ENCODE peak calls at places on chromosome 13, in five cellular contexts. D is HFF-Myc, N is AG10803, I is uterus, Z is mammary epithelial cell. F is an unnamed sample.

GRCh38 chr13:101449971-101450748 is 2.3 kb upstream of the ITGBL1 start:
- DNase-seq in D (peak; percentile 72), N (peak; percentile 90), I (no peak), Z (peak; percentile 95), F (no peak)

GRCh38 chr13:21979156-21979819 is 308.4 kb downstream of the FGF9 start:
- DNase-seq in D (no peak), N (no peak), I (no peak), Z (no peak), F (no peak)

GRCh38 chr13:42893346-42893745 is 98.7 kb downstream of the EPSTI1 start:
- DNase-seq in D (no peak), N (peak; percentile 89), I (peak; percentile 47), Z (peak; percentile 12), F (no peak)

GRCh38 chr13:24142453-24142852 is 18.1 kb upstream of the SPATA13 start:
- DNase-seq in D (no peak), N (no peak), I (no peak), Z (no peak), F (no peak)

GRCh38 chr13:19766637-19767036 is 16.1 kb downstream of the PSPC1 start:
- DNase-seq in D (no peak), N (no peak), I (no peak), Z (no peak), F (no peak)

GRCh38 chr13:72539925-72540324 is 187.5 kb downstream of the MZT1 start:
- DNase-seq in D (no peak), N (no peak), I (no peak), Z (no peak), F (no peak)

GRCh38 chr13:51846756-51847155 is 1.8 kb upstream of the TMEM272 start:
- DNase-seq in D (no peak), N (no peak), I (no peak), Z (peak; percentile 24), F (no peak)

GRCh38 chr13:24923305-24923640 is 159.3 kb downstream of the RNF17 start:
- DNase-seq in D (no peak), N (peak; percentile 83), I (no peak), Z (no peak), F (no peak)

GRCh38 chr13:45851171-45851889 is at the start of gene SIAH3:
- DNase-seq in D (no peak), N (no peak), I (no peak), Z (peak; percentile 71), F (no peak)

GRCh38 chr13:40494932-40495619 is 171.4 kb downstream of the FOXO1 start:
- DNase-seq in D (no peak), N (no peak), I (no peak), Z (no peak), F (no peak)

GRCh38 chr13:80716610-80717081 is 375.7 kb upstream of the SPRY2 start:
- DNase-seq in D (no peak), N (no peak), I (no peak), Z (no peak), F (no peak)

GRCh38 chr13:44437356-44438233 is 64.0 kb downstream of the SERP2 start:
- DNase-seq in D (no peak), N (peak; percentile 44), I (no peak), Z (peak; percentile 48), F (no peak)

GRCh38 chr13:113874579-113875428 is 10.9 kb upstream of the GAS6 start:
- DNase-seq in D (no peak), N (no peak), I (no peak), Z (no peak), F (no peak)

DNA sequence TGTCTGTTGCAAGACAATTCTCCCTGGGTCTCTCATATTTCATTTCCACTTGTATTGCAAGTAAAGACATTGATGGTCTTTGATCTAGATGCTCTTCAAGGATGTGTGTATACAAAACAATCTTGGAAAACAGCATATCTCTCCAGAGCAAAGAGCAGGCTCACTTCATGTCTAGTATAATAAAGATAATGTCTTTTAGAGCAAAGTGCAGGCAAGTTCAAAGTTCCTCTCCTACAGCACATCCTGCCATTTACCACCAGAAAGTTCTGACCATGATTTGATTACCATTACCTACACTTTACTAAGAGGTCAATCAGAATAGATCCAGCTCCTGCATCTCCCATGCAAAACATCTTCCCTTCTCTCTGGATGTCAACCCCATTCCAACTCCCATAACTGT is 162.7 kb downstream of the DIAPH3 start:
- DNase-seq in D (no peak), N (no peak), I (no peak), Z (no peak), F (no peak)
- TF ChIP-seq CTCF in D (no peak), N (no peak), I (no peak), Z (no peak), F (no peak)

DNA sequence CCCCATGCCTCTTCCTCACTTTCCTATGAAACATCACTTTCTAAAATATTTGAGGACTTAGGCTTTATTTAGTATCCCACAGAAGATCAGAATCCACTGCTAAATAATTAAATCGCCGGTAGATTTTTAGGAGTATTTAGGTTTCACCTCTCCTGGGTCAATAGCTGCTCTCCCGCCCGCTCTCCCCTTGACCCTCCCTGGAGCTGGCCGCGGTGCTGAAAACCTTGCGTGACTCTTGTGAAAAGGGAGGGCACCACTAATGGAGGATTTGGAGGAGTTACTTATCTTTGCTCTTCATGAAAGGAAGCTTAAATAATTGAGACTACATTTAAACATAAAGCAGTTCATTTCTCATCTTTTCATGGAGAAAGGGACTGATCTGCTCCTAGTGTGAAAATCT is 14.1 kb downstream of the POU4F1 start:
- DNase-seq in D (no peak), N (no peak), I (no peak), Z (peak; percentile 26), F (no peak)
- TF ChIP-seq CTCF in D (no peak), N (no peak), I (no peak), Z (no peak), F (no peak)

GRCh38 chr13:99192480-99192879 is 8.2 kb upstream of the UBAC2 start:
- DNase-seq in D (no peak), N (no peak), I (no peak), Z (no peak), F (no peak)
- TF ChIP-seq CTCF in D (no peak), N (no peak), I (no peak), Z (no peak), F (no peak)

DNA sequence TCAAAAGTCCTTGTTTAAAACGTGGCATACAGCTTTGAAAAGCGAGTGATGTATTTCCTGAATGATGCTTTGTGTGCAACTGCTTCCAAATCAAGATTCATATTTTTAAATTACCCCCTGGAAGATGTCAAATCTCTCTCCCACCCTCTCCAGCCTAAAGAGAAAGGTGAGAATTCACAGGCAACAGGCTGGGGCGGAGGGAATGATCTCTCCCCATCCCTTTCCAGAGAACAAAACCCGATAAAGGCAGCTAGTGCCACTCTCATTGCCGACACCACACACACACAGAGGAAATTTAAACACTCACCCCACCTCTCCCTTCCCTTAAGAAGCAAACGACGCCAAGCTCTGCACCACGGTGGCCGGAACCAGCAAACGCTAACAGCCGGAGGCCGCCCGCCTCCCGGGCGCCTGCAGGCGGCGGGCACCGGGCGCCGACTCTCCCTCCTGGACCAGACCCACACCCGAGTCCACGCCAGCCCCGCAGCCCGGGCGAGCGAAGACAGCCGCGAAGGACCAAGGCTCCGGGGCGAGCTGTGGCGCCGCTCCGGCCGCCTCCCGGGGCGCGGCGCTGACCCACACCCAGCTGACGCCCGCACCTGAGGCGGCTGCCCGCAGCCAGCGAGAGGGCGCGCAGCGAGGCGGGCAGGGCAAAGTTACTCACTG is 485 bp downstream of the LNX2 start:
- DNase-seq in D (no peak), N (peak; percentile 25), I (no peak), Z (no peak), F (no peak)
- TF ChIP-seq CTCF in D (no peak), N (peak; percentile 20), I (no peak), Z (no peak), F (peak; percentile 14)

GRCh38 chr13:92896842-92897241 is 329.8 kb upstream of the GPC6 start:
- DNase-seq in D (no peak), N (peak; percentile 1), I (no peak), Z (peak; percentile 58), F (no peak)
- TF ChIP-seq CTCF in D (no peak), N (no peak), I (no peak), Z (peak; percentile 39), F (no peak)

GRCh38 chr13:84985860-84986259 is 813.4 kb downstream of the SLITRK6 start:
- DNase-seq in D (no peak), N (no peak), I (no peak), Z (no peak), F (no peak)
- TF ChIP-seq CTCF in D (no peak), N (no peak), I (no peak), Z (no peak), F (no peak)

GRCh38 chr13:49560270-49561063 is 24.9 kb downstream of the RCBTB1 start:
- DNase-seq in D (no peak), N (no peak), I (no peak), Z (peak; percentile 53), F (no peak)
- TF ChIP-seq CTCF in D (no peak), N (no peak), I (no peak), Z (peak; percentile 11), F (no peak)

GRCh38 chr13:50581586-50582196 is 261.8 kb downstream of the DLEU7 start:
- DNase-seq in D (no peak), N (no peak), I (no peak), Z (no peak), F (no peak)

GRCh38 chr13:50577806-50578205 is 265.7 kb downstream of the DLEU7 start:
- DNase-seq in D (no peak), N (no peak), I (no peak), Z (no peak), F (no peak)

GRCh38 chr13:50576156-50576555 is 267.3 kb downstream of the DLEU7 start:
- DNase-seq in D (no peak), N (peak; percentile 20), I (no peak), Z (no peak), F (no peak)

GRCh38 chr13:50584856-50585580 is 258.5 kb downstream of the DLEU7 start:
- DNase-seq in D (no peak), N (no peak), I (no peak), Z (no peak), F (no peak)

DNA sequence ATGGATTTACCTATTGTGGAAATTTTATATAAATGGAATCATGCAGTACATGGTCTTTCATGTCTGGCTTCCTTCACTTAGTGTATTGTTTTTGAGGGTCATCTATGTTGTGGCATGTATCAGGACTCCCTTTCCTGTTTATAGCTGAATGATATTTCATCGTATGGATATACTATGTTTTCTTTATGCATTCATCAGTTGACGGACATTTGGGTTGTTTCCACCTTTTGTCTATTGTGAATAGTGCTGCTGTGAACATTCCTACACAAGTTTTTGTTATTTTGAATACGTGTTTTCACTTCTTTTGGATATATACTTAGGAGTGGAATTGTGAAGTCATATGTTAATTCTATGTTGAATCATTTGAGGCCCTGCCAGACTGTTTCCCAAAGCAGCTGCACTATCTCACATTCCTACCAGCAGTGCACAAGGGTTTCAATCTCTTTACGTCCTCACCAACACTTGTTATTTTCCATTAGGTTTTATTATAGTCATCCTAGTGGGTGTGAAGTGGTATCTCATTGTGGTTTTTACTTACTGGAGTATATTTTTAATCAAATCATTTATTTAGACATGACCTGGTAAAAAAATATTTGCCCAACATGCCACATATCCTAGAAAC is 262.7 kb downstream of the DLEU7 start:
- DNase-seq in D (no peak), N (peak; percentile 66), I (no peak), Z (no peak), F (no peak)
- TF ChIP-seq CTCF in D (peak; percentile 10), N (peak; percentile 41), I (no peak), Z (no peak), F (no peak)